ENCODE peak calls at places on chromosomes 6 and 20, in five cellular contexts. J, X, R, O and B are unnamed samples.

GRCh38 chr6:53796791-53797190 is 2.0 kb downstream of the LRRC1 start:
- DNase-seq in J (peak; percentile 43), X (no peak), R (no peak), O (no peak), B (no peak)

GRCh38 chr6:55822815-55823214 is 52.6 kb downstream of the BMP5 start:
- DNase-seq in J (no peak), X (no peak), R (no peak), O (no peak), B (no peak)

GRCh38 chr6:43246301-43247114 is 3.2 kb downstream of the TTBK1 start:
- DNase-seq in J (peak; percentile 55), X (peak; percentile 51), R (peak; percentile 81), O (peak; percentile 60), B (peak; percentile 56)

GRCh38 chr6:157513619-157514485 is 132.9 kb downstream of the ZDHHC14 start:
- DNase-seq in J (peak; percentile 74), X (no peak), R (no peak), O (peak; percentile 30), B (no peak)

GRCh38 chr6:135936606-135937005 is 85.1 kb downstream of the PDE7B start:
- DNase-seq in J (peak; percentile 49), X (no peak), R (no peak), O (no peak), B (peak; percentile 66)

GRCh38 chr6:69827491-69827890 is 30.7 kb upstream of the LMBRD1 start:
- DNase-seq in J (no peak), X (no peak), R (no peak), O (no peak), B (no peak)

GRCh38 chr6:145756170-145756662 is 20.9 kb upstream of the EPM2A start:
- DNase-seq in J (peak; percentile 28), X (peak; percentile 18), R (peak; percentile 22), O (peak; percentile 34), B (no peak)

GRCh38 chr6:61044011-61044410 is 1242.0 kb downstream of the KHDRBS2 start:
- DNase-seq in J (no peak), X (no peak), R (no peak), O (no peak), B (no peak)

GRCh38 chr6:119012521-119012920 is 65.9 kb downstream of the FAM184A start:
- DNase-seq in J (no peak), X (no peak), R (no peak), O (no peak), B (no peak)

DNA sequence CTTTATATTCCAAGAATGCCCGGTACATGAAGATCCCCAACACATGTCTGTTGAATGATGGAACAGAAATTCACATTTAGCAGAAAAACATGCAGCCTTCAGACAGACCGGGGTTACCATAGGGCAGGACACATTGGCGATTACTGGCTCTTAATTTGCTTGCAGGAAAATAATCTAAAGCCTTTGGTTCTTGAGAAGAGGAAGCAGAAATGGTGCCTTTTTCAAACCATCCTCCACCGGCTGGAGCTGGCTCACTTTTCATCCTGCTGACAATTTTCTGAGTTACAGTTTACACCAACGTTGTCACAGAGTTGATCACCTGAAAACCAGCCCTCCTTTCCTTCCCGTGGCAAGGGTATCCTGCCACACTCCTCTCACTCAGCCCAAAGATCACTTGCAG is 32.6 kb downstream of the SF3B5 start:
- DNase-seq in J (no peak), X (no peak), R (no peak), O (no peak), B (no peak)
- H3K4me3 ChIP-seq in J (no peak overlapping the region), X (no peak overlapping the region), R (no peak overlapping the region), O (no peak overlapping the region), B (no peak overlapping the region)

GRCh38 chr6:167139761-167140160 is 16.9 kb downstream of the CCR6 start:
- DNase-seq in J (no peak), X (no peak), R (no peak), O (no peak), B (no peak)
- TF ChIP-seq CTCF in J (no peak), X (no peak), R (no peak), O (no peak), B (no peak)

GRCh38 chr6:98828991-98829411 is 5.4 kb upstream of the POU3F2 start:
- DNase-seq in J (no peak), X (no peak), R (no peak), O (no peak), B (no peak)

GRCh38 chr6:98824907-98825601 is 9.3 kb upstream of the POU3F2 start:
- DNase-seq in J (no peak), X (no peak), R (no peak), O (no peak), B (no peak)

GRCh38 chr6:98828210-98828798 is 6.1 kb upstream of the POU3F2 start:
- DNase-seq in J (no peak), X (no peak), R (no peak), O (no peak), B (no peak)

GRCh38 chr6:98825602-98826230 is 8.7 kb upstream of the POU3F2 start:
- DNase-seq in J (no peak), X (no peak), R (no peak), O (no peak), B (no peak)

DNA sequence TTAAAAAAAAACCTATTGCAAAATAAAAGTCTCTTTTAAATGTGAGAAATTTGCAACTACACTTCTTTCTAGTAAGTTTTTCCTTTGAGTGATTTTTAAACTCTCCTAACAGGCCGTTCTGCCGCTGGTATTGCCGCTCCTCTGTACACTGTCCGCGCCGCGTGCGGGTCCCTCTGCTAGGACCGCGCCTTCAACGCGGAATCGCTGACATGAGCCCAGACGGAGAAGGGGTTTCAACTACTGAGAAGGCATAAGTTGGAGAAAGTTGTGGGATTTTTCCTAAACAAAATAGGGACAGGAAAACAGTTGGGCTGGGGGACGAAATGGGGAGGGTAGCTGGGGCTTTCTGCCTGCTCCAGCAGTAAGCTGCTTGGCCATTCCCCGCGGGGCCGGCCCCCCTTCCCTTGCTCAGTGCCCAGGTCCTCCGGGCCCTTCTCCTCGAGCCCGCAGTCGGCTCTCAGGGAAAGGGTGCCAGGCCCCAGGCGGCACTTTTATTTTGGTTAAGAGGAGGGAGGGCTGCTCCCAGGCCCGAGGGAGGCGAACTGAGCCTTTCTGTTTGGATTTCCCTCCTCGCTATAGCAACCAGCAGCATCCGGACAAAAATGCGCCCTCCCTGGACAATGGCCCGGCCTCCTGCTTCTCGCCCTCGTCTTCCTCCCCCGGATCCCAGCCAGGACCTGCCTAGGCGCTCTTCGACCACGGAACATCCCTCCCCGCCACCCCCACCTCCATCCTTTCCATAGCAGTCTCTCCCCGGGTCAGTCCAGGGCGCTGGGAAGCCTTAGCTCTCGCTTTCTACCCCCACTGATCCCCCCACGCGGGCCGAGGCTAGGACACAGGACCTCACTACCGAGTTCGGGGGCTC is 6.8 kb upstream of the POU3F2 start:
- DNase-seq in J (no peak), X (no peak), R (no peak), O (no peak), B (no peak)
- H3K4me3 ChIP-seq in J (no peak overlapping the region), X (peak overlapping the region; percentile 33), R (no peak overlapping the region), O (no peak overlapping the region), B (no peak overlapping the region)

GRCh38 chr20:63186084-63186483 is 29.8 kb downstream of the YTHDF1 start:
- DNase-seq in J (no peak), X (no peak), R (no peak), O (no peak), B (no peak)

GRCh38 chr20:63187338-63188158 is 28.4 kb downstream of the YTHDF1 start:
- DNase-seq in J (no peak), X (no peak), R (no peak), O (no peak), B (no peak)

GRCh38 chr20:63185215-63185796 is 30.6 kb downstream of the YTHDF1 start:
- DNase-seq in J (no peak), X (no peak), R (no peak), O (no peak), B (no peak)

GRCh38 chr20:63188159-63188442 is 27.8 kb downstream of the YTHDF1 start:
- DNase-seq in J (no peak), X (no peak), R (no peak), O (no peak), B (no peak)

GRCh38 chr20:63186528-63187316 is 29.2 kb downstream of the YTHDF1 start:
- DNase-seq in J (no peak), X (no peak), R (no peak), O (no peak), B (no peak)
- TF ChIP-seq CTCF in J (no peak), X (no peak), R (no peak), O (no peak), B (peak; percentile 48)

DNA sequence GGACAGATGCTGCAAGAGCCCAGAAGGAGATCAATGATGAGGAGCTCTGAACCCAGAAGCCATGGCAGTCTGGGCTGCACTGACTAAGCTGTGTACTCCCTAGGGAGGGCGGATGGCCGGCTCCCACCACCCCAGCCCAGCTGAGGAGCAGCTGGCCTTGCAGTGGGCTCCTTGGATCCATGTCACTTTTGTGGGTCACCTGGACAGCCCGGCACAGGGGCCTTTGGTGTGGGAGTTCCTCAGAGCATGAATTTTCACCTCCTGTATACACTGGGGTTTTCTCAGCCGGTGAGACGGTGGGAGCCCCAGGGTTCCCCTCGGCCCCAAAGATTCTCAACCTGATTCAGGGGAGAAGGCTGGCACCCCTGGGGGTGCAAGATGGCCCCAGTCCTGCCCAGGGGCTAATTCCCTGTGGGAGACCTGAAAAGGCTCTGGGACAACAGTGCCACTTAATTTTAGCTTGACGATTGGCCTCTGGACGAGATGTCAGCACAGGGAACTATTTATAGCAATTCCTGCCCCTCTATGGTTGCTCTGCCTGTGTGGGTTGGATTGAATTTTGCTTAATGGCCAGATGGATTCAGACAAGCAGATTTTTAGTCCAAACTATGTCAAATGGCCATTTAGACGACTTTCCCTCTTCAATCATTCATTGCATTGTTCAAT is 121.6 kb upstream of the PMEPA1 start:
- DNase-seq in J (no peak), X (no peak), R (no peak), O (no peak), B (no peak)
- H3K4me3 ChIP-seq in J (no peak overlapping the region), X (no peak overlapping the region), R (no peak overlapping the region), O (no peak overlapping the region), B (no peak overlapping the region)

DNA sequence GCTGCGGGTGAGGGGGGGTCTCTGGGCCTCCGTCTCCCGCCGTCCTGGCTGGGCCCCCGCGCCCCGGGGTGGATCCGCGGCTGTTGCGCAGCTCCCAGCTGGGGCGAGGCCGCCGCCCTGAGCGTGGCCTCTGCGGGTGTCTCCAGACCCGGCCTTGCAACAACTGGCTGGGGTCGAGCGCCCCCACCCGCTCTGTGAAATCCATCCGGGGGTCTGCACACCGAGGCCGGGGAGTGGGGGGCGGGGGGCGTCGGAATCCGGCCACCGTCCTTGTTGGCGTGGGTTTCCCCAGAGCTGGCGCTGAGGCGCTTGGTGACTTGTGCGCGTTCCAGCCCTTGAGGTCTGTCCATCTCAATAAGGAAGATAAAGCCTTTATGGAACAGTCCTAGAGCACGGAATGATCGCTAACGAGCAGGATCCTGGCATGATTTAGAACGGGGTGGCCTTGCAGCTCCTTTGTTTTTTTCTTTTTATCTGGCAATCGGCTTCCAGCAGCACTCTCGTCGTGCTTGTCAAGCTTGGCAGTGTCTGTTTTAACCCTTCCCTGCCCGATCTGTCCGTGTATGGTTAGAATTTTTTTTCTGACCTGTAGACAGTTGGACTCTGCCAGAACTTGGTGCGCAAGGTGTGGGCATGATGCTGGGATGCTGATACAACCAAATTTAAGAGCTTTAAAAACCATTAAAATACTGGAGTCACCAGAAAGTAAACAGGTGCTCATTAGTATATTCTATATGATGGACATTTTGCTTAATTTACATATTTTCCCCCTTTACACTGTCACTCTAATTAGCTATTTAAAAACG is 675 bp downstream of the DSTN start:
- DNase-seq in J (peak; percentile 69), X (peak; percentile 37), R (no peak), O (peak; percentile 58), B (no peak)
- TF ChIP-seq CTCF in J (no peak), X (no peak), R (no peak), O (no peak), B (peak; percentile 11)

GRCh38 chr6:27616313-27617045 is 143.6 kb upstream of the ZNF184 start:
- DNase-seq in J (no peak), X (no peak), R (no peak), O (peak; percentile 79), B (no peak)
- H3K4me3 ChIP-seq in J (no peak overlapping the region), X (peak overlapping the region; percentile 55), R (no peak overlapping the region), O (peak overlapping the region; percentile 53), B (peak overlapping the region; percentile 56)

GRCh38 chr20:53801609-53802370 is 208.2 kb upstream of the ZNF217 start:
- DNase-seq in J (no peak), X (no peak), R (no peak), O (no peak), B (no peak)
- TF ChIP-seq CTCF in J (no peak), X (no peak), R (no peak), O (no peak), B (no peak)